ENCODE peak calls at places on chromosomes 7 and 10, in eight cellular contexts. One of them, this sample, is unnamed.

GRCh38 chr7:6460303-6460702 is 12.5 kb upstream of the DAGLB start:
- DNase-seq in mesendoderm: no peak
- DNase-seq in AG08395: no peak
- DNase-seq in anterior cingulate cortex: no peak
- DNase-seq in NCI-H226: no peak
- DNase-seq in mammary epithelial cell: no peak
- DNase-seq in hypothalamus: no peak
- DNase-seq in GM23338: no peak
- DNase-seq in this sample: no peak

GRCh38 chr10:4771554-4772201 is 54.3 kb upstream of the AKR1E2 start:
- DNase-seq in NCI-H226: no peak
- DNase-seq in hypothalamus: no peak
- DNase-seq in mesendoderm: no peak
- DNase-seq in mammary epithelial cell: peak
- DNase-seq in GM23338: no peak
- DNase-seq in AG08395: peak
- DNase-seq in anterior cingulate cortex: no peak
- DNase-seq in this sample: no peak

GRCh38 chr10:109993551-109993950 is 14.2 kb upstream of the ADD3 start:
- DNase-seq in AG08395: no peak
- DNase-seq in mesendoderm: no peak
- DNase-seq in NCI-H226: peak
- DNase-seq in GM23338: no peak
- DNase-seq in mammary epithelial cell: no peak
- DNase-seq in anterior cingulate cortex: no peak
- DNase-seq in hypothalamus: no peak
- DNase-seq in this sample: no peak

GRCh38 chr7:127938588-127938987 is 92.6 kb downstream of the LRRC4 start:
- DNase-seq in AG08395: peak
- DNase-seq in hypothalamus: no peak
- DNase-seq in mesendoderm: no peak
- DNase-seq in NCI-H226: peak
- DNase-seq in anterior cingulate cortex: no peak
- DNase-seq in GM23338: no peak
- DNase-seq in mammary epithelial cell: peak
- DNase-seq in this sample: no peak

GRCh38 chr7:43104874-43105520 is 7.5 kb upstream of the HECW1 start:
- DNase-seq in mesendoderm: no peak
- DNase-seq in hypothalamus: no peak
- DNase-seq in NCI-H226: no peak
- DNase-seq in mammary epithelial cell: no peak
- DNase-seq in AG08395: no peak
- DNase-seq in anterior cingulate cortex: no peak
- DNase-seq in GM23338: no peak
- DNase-seq in this sample: no peak

GRCh38 chr7:40579401-40579800 is 444.6 kb downstream of the SUGCT start:
- DNase-seq in AG08395: peak
- DNase-seq in anterior cingulate cortex: no peak
- DNase-seq in GM23338: peak
- DNase-seq in mammary epithelial cell: peak
- DNase-seq in NCI-H226: no peak
- DNase-seq in hypothalamus: no peak
- DNase-seq in mesendoderm: no peak
- DNase-seq in this sample: no peak

GRCh38 chr7:135712182-135712782 is 15.7 kb downstream of the SLC13A4 start:
- DNase-seq in anterior cingulate cortex: no peak
- DNase-seq in mesendoderm: no peak
- DNase-seq in mammary epithelial cell: no peak
- DNase-seq in NCI-H226: no peak
- DNase-seq in AG08395: no peak
- DNase-seq in GM23338: no peak
- DNase-seq in hypothalamus: no peak
- DNase-seq in this sample: peak

GRCh38 chr10:76050291-76050625 is 618.8 kb downstream of the LRMDA start:
- DNase-seq in NCI-H226: no peak
- DNase-seq in GM23338: no peak
- DNase-seq in AG08395: no peak
- DNase-seq in mesendoderm: no peak
- DNase-seq in mammary epithelial cell: no peak
- DNase-seq in anterior cingulate cortex: no peak
- DNase-seq in hypothalamus: no peak
- DNase-seq in this sample: no peak

GRCh38 chr10:49627031-49627430 is 13.2 kb downstream of the CHAT start:
- DNase-seq in mesendoderm: no peak
- DNase-seq in NCI-H226: no peak
- DNase-seq in AG08395: no peak
- DNase-seq in GM23338: no peak
- DNase-seq in hypothalamus: no peak
- DNase-seq in mammary epithelial cell: no peak
- DNase-seq in anterior cingulate cortex: no peak
- DNase-seq in this sample: no peak

GRCh38 chr10:99917963-99918825 is 91.6 kb downstream of the DNMBP start:
- DNase-seq in AG08395: peak
- DNase-seq in mammary epithelial cell: peak
- DNase-seq in mesendoderm: peak
- DNase-seq in hypothalamus: no peak
- DNase-seq in GM23338: peak
- DNase-seq in NCI-H226: no peak
- DNase-seq in anterior cingulate cortex: peak
- DNase-seq in this sample: no peak

GRCh38 chr7:5692845-5693278 is 88.6 kb downstream of the RNF216 start:
- DNase-seq in AG08395: peak
- DNase-seq in mesendoderm: no peak
- DNase-seq in GM23338: no peak
- DNase-seq in mammary epithelial cell: peak
- DNase-seq in NCI-H226: peak
- DNase-seq in anterior cingulate cortex: no peak
- DNase-seq in hypothalamus: no peak
- DNase-seq in this sample: peak

GRCh38 chr10:119525116-119525515 is 17.4 kb downstream of the RGS10 start:
- DNase-seq in AG08395: no peak
- DNase-seq in mammary epithelial cell: no peak
- DNase-seq in mesendoderm: no peak
- DNase-seq in NCI-H226: no peak
- DNase-seq in anterior cingulate cortex: no peak
- DNase-seq in hypothalamus: no peak
- DNase-seq in GM23338: no peak
- DNase-seq in this sample: no peak

GRCh38 chr10:68327889-68328786 is 3.7 kb upstream of the HNRNPH3 start:
- DNase-seq in AG08395: peak
- DNase-seq in mesendoderm: peak
- DNase-seq in GM23338: peak
- DNase-seq in anterior cingulate cortex: peak
- DNase-seq in NCI-H226: peak
- DNase-seq in mammary epithelial cell: peak
- DNase-seq in hypothalamus: peak
- DNase-seq in this sample: no peak

GRCh38 chr7:41701542-41701941 is 1.3 kb downstream of the INHBA start:
- DNase-seq in GM23338: no peak
- DNase-seq in mammary epithelial cell: no peak
- DNase-seq in NCI-H226: no peak
- DNase-seq in hypothalamus: no peak
- DNase-seq in AG08395: no peak
- DNase-seq in mesendoderm: no peak
- DNase-seq in anterior cingulate cortex: no peak
- DNase-seq in this sample: no peak

GRCh38 chr10:109882251-109883057 is 40.9 kb downstream of the XPNPEP1 start:
- DNase-seq in AG08395: no peak
- DNase-seq in NCI-H226: no peak
- DNase-seq in mesendoderm: no peak
- DNase-seq in anterior cingulate cortex: no peak
- DNase-seq in hypothalamus: no peak
- DNase-seq in GM23338: no peak
- DNase-seq in mammary epithelial cell: no peak
- DNase-seq in this sample: no peak

GRCh38 chr10:108836362-108836761 is 1086.9 kb downstream of the XPNPEP1 start:
- DNase-seq in hypothalamus: no peak
- DNase-seq in AG08395: no peak
- DNase-seq in mammary epithelial cell: no peak
- DNase-seq in anterior cingulate cortex: no peak
- DNase-seq in GM23338: no peak
- DNase-seq in mesendoderm: no peak
- DNase-seq in NCI-H226: no peak
- DNase-seq in this sample: no peak

GRCh38 chr7:76016191-76016947 is 22.0 kb upstream of the TMEM120A start:
- DNase-seq in NCI-H226: peak
- DNase-seq in AG08395: no peak
- DNase-seq in GM23338: no peak
- DNase-seq in mesendoderm: no peak
- DNase-seq in anterior cingulate cortex: no peak
- DNase-seq in hypothalamus: no peak
- DNase-seq in mammary epithelial cell: no peak
- DNase-seq in this sample: no peak

GRCh38 chr7:98238076-98238475 is 14.0 kb downstream of the TECPR1 start:
- DNase-seq in NCI-H226: no peak
- DNase-seq in mesendoderm: no peak
- DNase-seq in hypothalamus: no peak
- DNase-seq in AG08395: no peak
- DNase-seq in GM23338: no peak
- DNase-seq in mammary epithelial cell: no peak
- DNase-seq in anterior cingulate cortex: no peak
- DNase-seq in this sample: no peak

GRCh38 chr10:49736564-49737113 is 25.5 kb downstream of the OGDHL start:
- DNase-seq in NCI-H226: no peak
- DNase-seq in anterior cingulate cortex: no peak
- DNase-seq in mammary epithelial cell: no peak
- DNase-seq in AG08395: no peak
- DNase-seq in GM23338: no peak
- DNase-seq in mesendoderm: no peak
- DNase-seq in hypothalamus: no peak
- DNase-seq in this sample: no peak

GRCh38 chr7:36847946-36848345 is 123.7 kb upstream of the AOAH start:
- DNase-seq in mesendoderm: no peak
- DNase-seq in hypothalamus: no peak
- DNase-seq in mammary epithelial cell: no peak
- DNase-seq in anterior cingulate cortex: no peak
- DNase-seq in NCI-H226: no peak
- DNase-seq in GM23338: no peak
- DNase-seq in AG08395: no peak
- DNase-seq in this sample: no peak

GRCh38 chr10:58746470-58747185 is 234.0 kb downstream of the BICC1 start:
- DNase-seq in mammary epithelial cell: no peak
- DNase-seq in AG08395: no peak
- DNase-seq in anterior cingulate cortex: no peak
- DNase-seq in hypothalamus: no peak
- DNase-seq in NCI-H226: no peak
- DNase-seq in GM23338: peak
- DNase-seq in mesendoderm: peak
- DNase-seq in this sample: no peak

GRCh38 chr7:94698275-94698674 is 42.3 kb upstream of the SGCE start:
- DNase-seq in AG08395: peak
- DNase-seq in mammary epithelial cell: peak
- DNase-seq in NCI-H226: peak
- DNase-seq in hypothalamus: no peak
- DNase-seq in anterior cingulate cortex: no peak
- DNase-seq in GM23338: no peak
- DNase-seq in mesendoderm: peak
- DNase-seq in this sample: no peak

GRCh38 chr7:36615877-36616276 is 108.4 kb downstream of the AOAH start:
- DNase-seq in hypothalamus: no peak
- DNase-seq in mammary epithelial cell: no peak
- DNase-seq in anterior cingulate cortex: no peak
- DNase-seq in mesendoderm: no peak
- DNase-seq in GM23338: no peak
- DNase-seq in NCI-H226: no peak
- DNase-seq in AG08395: no peak
- DNase-seq in this sample: no peak

GRCh38 chr7:134690016-134690415 is 43.4 kb downstream of the BPGM start:
- DNase-seq in NCI-H226: no peak
- DNase-seq in mammary epithelial cell: no peak
- DNase-seq in anterior cingulate cortex: no peak
- DNase-seq in hypothalamus: no peak
- DNase-seq in GM23338: no peak
- DNase-seq in AG08395: peak
- DNase-seq in mesendoderm: no peak
- DNase-seq in this sample: no peak